ENCODE peak calls at places on chromosomes 7 and 10, in six cellular contexts. P is HCT116, H is gastrocnemius medialis, F is neuronal stem cell, Q is psoas muscle, A is transverse colon. T is an unnamed sample. For H3K4me1, the result is how much of the 10 kb centered on the place peaks cover.

GRCh38 chr7:120964088-120964487 is 13.5 kb downstream of the ING3 start:
- DNase-seq in P (no peak), H (no peak), F (no peak), Q (no peak), A (no peak), T (no peak)

GRCh38 chr10:14736600-14737081 is 38.1 kb downstream of the FAM107B start:
- DNase-seq in P (no peak), H (peak), F (no peak), Q (no peak), A (no peak), T (peak)

GRCh38 chr10:77768046-77768445 is 130.4 kb upstream of the KCNMA1 start:
- DNase-seq in P (no peak), H (no peak), F (no peak), Q (no peak), A (no peak), T (no peak)

GRCh38 chr7:101877882-101878591 is 60.6 kb downstream of the CUX1 start:
- DNase-seq in P (no peak), H (no peak), F (no peak), Q (no peak), A (peak), T (no peak)

GRCh38 chr10:128286413-128287097 is 160.3 kb upstream of the MKI67 start:
- DNase-seq in P (no peak), H (no peak), F (peak), Q (no peak), A (no peak), T (no peak)

GRCh38 chr7:130930260-130930659 is 196.3 kb upstream of the KLF14 start:
- DNase-seq in P (no peak), H (no peak), F (no peak), Q (peak), A (peak), T (no peak)

GRCh38 chr10:8398771-8399170 is 344.3 kb downstream of the GATA3 start:
- DNase-seq in P (no peak), H (no peak), F (no peak), Q (no peak), A (no peak), T (peak)

GRCh38 chr7:130994378-130995115 is 260.5 kb upstream of the KLF14 start:
- DNase-seq in P (no peak), H (no peak), F (no peak), Q (no peak), A (peak), T (no peak)

GRCh38 chr7:12716134-12716667 is 28.8 kb downstream of the ARL4A start:
- DNase-seq in P (no peak), H (no peak), F (no peak), Q (no peak), A (no peak), T (peak)

GRCh38 chr10:75165684-75166622 is 44.6 kb upstream of the VDAC2 start:
- DNase-seq in P (no peak), H (no peak), F (no peak), Q (no peak), A (no peak), T (peak)

GRCh38 chr10:87585565-87586514 is 73.8 kb upstream of the PAPSS2 start:
- DNase-seq in P (peak), H (no peak), F (no peak), Q (no peak), A (peak), T (peak)

GRCh38 chr7:131105294-131105802 is 222.3 kb upstream of the MKLN1 start:
- DNase-seq in P (no peak), H (no peak), F (peak), Q (no peak), A (no peak), T (peak)

GRCh38 chr7:128266529-128266890 is 25.4 kb downstream of the LEP start:
- DNase-seq in P (no peak), H (no peak), F (no peak), Q (no peak), A (no peak), T (no peak)
- H3K4me3 ChIP-seq in P (no peak), H (no peak), F (no peak), Q (no peak), A (no peak), T (no peak)

DNA sequence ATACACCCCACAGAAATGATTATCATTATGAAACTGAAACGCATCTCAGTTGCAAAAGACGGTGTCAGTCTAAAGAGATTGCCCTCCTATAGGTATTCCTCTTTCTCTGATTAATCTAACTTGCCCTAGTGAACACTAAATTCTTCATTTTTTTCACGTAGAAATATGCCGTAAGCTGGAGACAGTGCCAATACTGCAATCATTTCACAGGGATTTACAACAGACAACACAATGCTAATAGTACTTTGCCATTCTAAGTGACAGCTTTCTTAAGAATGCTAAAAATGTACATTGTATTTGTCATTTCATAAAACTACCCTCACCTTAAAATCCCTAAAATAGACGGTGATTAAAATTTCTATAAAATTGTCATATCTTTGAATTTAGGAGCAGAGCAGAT is 9.2 kb downstream of the EBF3 start:
- DNase-seq in P (no peak), H (no peak), F (no peak), Q (no peak), A (no peak), T (no peak)
- H3K4me1 ChIP-seq in P (under half), H (under half), F (under half), Q (half or more), A (under half), T (under half)

GRCh38 chr10:122492006-122492405 is 30.7 kb downstream of the HTRA1 start:
- DNase-seq in P (no peak), H (no peak), F (no peak), Q (no peak), A (no peak), T (no peak)
- H3K27ac ChIP-seq in P (no peak), H (no peak), F (no peak), Q (no peak), A (no peak), T (no peak)

DNA sequence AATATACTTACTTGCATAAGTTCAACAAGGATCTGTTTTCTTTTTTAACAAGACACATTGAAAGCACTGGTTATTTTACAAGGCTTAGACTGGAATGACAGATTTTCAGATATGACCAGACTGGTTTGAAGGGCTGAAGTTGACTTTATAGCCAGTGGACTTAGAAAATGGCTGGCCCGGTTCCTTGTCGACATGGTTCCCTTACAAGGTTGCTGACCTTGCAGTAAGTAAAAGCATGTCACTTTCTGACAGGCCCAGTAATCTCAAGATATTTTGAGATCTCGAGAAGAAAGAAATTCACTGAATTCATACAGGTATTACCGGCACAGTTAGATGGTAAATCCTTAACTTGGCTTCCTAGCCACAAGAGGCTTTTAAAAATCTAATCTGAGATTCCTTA is 136.5 kb downstream of the COBL start:
- DNase-seq in P (no peak), H (no peak), F (no peak), Q (no peak), A (no peak), T (no peak)
- H3K4me3 ChIP-seq in P (no peak), H (no peak), F (no peak), Q (no peak), A (no peak), T (no peak)

GRCh38 chr7:151655555-151655954 is 135.9 kb upstream of the RHEB start:
- DNase-seq in P (no peak), H (no peak), F (no peak), Q (no peak), A (no peak), T (no peak)
- H3K4me1 ChIP-seq in P (under half), H (under half), F (under half), Q (under half), A (under half), T (under half)

DNA sequence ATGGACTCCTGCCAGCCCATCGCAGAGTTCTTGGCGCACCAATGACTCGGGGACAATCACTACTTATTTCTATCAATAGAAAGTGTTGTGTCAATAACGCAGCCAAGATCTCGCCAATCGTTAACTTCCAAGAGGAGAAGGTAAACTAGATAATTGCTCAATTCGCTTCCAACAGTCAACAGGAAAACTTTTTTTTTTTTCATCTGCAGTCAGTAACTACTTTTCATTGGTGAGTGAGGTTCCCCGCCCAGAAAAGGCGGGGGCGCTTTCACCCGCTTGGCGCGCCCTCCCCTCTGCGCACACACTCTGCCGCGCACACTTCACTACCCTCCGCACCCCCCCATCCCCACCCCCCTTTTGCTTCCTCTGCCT is at the start of gene FEZF1:
- DNase-seq in P (peak), H (no peak), F (peak), Q (no peak), A (no peak), T (no peak)
- H3K27ac ChIP-seq in P (peak), H (no peak), F (peak), Q (no peak), A (no peak), T (no peak)